ENCODE peak calls at places on chromosomes 2 and 18, in seven cellular contexts. E is neuronal stem cell, Z is IMR-90, N is mesenchymal stem cell, C is H9, X is H1, I is trophoblast cell. U is an unnamed sample.

GRCh38 chr18:9707381-9708056 is 582 bp upstream of the RAB31 start:
- DNase-seq in X (no peak), C (no peak), Z (peak), N (peak), E (no peak), I (peak), U (peak)

GRCh38 chr2:26086155-26086634 is 52.3 kb downstream of the RAB10 start:
- DNase-seq in E (no peak), Z (peak), N (peak), C (no peak), X (no peak), I (no peak), U (no peak)

GRCh38 chr2:181309161-181309560 is 148.0 kb upstream of the ITGA4 start:
- DNase-seq in E (no peak), I (peak), Z (no peak), C (no peak), N (no peak), X (no peak), U (no peak)

GRCh38 chr2:134260726-134261125 is 6.9 kb downstream of the MGAT5 start:
- DNase-seq in X (no peak), C (no peak), E (no peak), I (no peak), Z (peak), N (peak), U (no peak)

GRCh38 chr2:86518498-86518897 is 44.7 kb downstream of the CHMP3 start:
- DNase-seq in N (peak), X (no peak), C (no peak), I (no peak), Z (no peak), E (no peak), U (peak)

GRCh38 chr2:85938456-85938855 is 49.7 kb upstream of the ST3GAL5 start:
- DNase-seq in C (no peak), E (no peak), Z (no peak), N (no peak), X (no peak), I (no peak), U (no peak)

GRCh38 chr2:101175991-101176390 is 24.8 kb upstream of the TBC1D8 start:
- DNase-seq in N (no peak), Z (no peak), C (no peak), I (peak), X (no peak), E (no peak), U (no peak)

GRCh38 chr2:134771313-134771801 is 52.6 kb upstream of the TMEM163 start:
- DNase-seq in C (no peak), E (no peak), X (no peak), N (peak), I (peak), Z (no peak), U (peak)

GRCh38 chr2:215218587-215219577 is 80.5 kb upstream of the ABCA12 start:
- DNase-seq in N (peak), Z (no peak), X (no peak), I (no peak), E (no peak), C (no peak), U (no peak)

GRCh38 chr18:63079114-63079513 is 240.5 kb downstream of the BCL2 start:
- DNase-seq in Z (no peak), N (no peak), E (no peak), X (no peak), I (no peak), C (no peak), U (no peak)

GRCh38 chr2:3127710-3128109 is 249.9 kb downstream of the EIPR1 start:
- DNase-seq in Z (no peak), X (no peak), E (no peak), I (no peak), C (no peak), N (no peak), U (no peak)

GRCh38 chr2:48148841-48149240 is 242.5 kb upstream of the FBXO11 start:
- DNase-seq in E (no peak), C (no peak), Z (no peak), N (peak), X (no peak), I (no peak), U (no peak)

GRCh38 chr18:54388203-54389142 is 30.8 kb downstream of the C18orf54 start:
- DNase-seq in C (peak), N (peak), X (peak), I (peak), E (no peak), Z (peak), U (peak)

GRCh38 chr2:234963785-234964615 is 12.2 kb downstream of the SH3BP4 start:
- DNase-seq in N (peak), X (no peak), Z (peak), C (no peak), I (no peak), E (no peak), U (no peak)

GRCh38 chr2:142220901-142221300 is 90.1 kb upstream of the LRP1B start:
- DNase-seq in Z (no peak), X (no peak), C (no peak), I (no peak), E (no peak), N (peak), U (no peak)

GRCh38 chr18:75161629-75162028 is 47.3 kb downstream of the PTGR3 start:
- DNase-seq in X (no peak), Z (no peak), N (peak), I (peak), E (no peak), C (no peak), U (peak)

GRCh38 chr2:102585704-102586404 is 33.5 kb upstream of the SLC9A2 start:
- DNase-seq in X (no peak), N (no peak), E (no peak), C (no peak), Z (no peak), I (peak), U (peak)

GRCh38 chr2:47617028-47617427 is 165.9 kb upstream of the MSH6 start:
- DNase-seq in I (no peak), C (no peak), N (no peak), E (peak), X (no peak), Z (no peak), U (no peak)

GRCh38 chr2:154195644-154196221 is 324.0 kb downstream of the GALNT13 start:
- DNase-seq in X (no peak), C (no peak), N (no peak), I (no peak), Z (no peak), E (no peak), U (no peak)

GRCh38 chr2:20607446-20607845 is 43.5 kb downstream of the HS1BP3 start:
- DNase-seq in C (no peak), I (no peak), X (no peak), Z (no peak), E (no peak), N (no peak), U (no peak)

GRCh38 chr2:189685540-189686229 is 11.2 kb downstream of the ANKAR start:
- DNase-seq in E (no peak), X (no peak), Z (peak), C (peak), N (peak), I (no peak), U (no peak)

DNA sequence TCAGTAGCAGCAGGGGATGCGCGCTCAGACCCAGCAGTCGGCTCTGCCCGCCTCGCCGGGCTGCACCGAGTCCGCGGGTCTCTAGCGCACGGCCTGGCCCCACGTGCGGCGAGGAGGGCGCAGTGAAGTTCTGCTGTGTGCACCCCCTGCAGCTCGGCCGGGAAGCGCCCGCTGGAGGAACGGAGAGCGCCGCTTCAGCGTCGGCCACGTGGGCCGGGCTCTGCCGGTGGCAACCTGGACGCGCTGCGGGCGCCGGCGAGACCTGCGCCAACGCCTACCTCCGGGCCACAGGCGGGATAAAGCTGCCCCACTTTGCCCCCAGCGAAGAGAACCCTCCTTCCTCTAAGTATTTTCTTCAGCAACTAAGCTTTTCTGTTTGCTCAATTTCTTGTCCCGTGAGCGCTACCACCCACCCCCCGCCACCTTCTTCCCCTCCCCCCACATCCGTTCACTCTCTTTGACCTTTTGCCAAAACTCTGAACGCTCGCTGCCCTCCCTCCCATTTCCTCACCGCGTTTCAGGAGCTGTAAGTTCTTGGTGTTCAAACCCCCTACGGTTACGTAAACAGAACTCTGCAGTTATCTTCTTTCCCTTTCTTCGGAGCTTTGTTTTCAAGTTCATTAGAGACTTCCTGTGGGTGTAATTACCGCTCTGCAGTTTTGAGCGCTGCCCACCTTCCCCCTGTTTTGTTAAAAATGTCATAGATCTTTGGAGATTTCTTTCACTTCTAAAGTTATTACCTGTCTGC is 42.6 kb upstream of the EDAR start:
- DNase-seq in E (no peak), C (peak), Z (peak), N (peak), I (peak), X (peak), U (peak)
- H2BK120ac ChIP-seq in E (no peak), C (no peak), Z (no peak), N (peak), I (no peak), X (no peak), U (no peak)

GRCh38 chr2:8260213-8260612 is 421.6 kb upstream of the ID2 start:
- DNase-seq in N (no peak), Z (no peak), I (no peak), C (no peak), E (no peak), X (no peak), U (peak)
- H2BK120ac ChIP-seq in N (no peak), Z (no peak), I (no peak), C (no peak), E (no peak), X (no peak), U (peak)

GRCh38 chr2:240629419-240629967 is 4.2 kb downstream of the GPR35 start:
- DNase-seq in X (no peak), I (no peak), N (no peak), E (no peak), Z (no peak), C (peak), U (no peak)
- H2BK120ac ChIP-seq in X (no peak), I (no peak), N (no peak), E (no peak), Z (no peak), C (no peak), U (no peak)

GRCh38 chr18:77095356-77096030 is 37.1 kb downstream of the MBP start:
- DNase-seq in X (no peak), N (no peak), I (no peak), C (no peak), E (no peak), Z (no peak), U (no peak)
- H2BK120ac ChIP-seq in X (no peak), N (no peak), I (no peak), C (no peak), E (no peak), Z (no peak), U (no peak)

DNA sequence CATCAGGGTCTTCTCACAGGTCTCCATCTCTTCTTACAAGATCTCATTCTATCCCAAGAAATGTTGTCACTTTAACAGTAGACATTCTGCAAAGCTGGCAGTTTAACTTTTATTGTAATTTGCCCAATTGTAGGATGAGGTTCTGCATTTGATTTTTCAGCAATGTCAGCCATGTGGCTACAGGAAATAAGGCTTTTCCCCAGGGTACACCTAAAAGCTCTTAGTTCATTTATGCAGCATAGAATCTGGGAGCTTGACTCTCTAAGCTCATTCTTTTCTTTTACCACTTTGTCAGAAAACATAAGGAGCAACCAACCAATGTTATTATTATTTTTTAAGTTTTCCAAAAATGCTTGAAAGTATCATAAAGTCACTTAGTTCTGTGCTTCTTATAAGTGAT is 123.4 kb downstream of the CALCRL start:
- DNase-seq in E (no peak), Z (no peak), X (no peak), I (no peak), C (no peak), N (no peak), U (no peak)
- H2BK120ac ChIP-seq in E (no peak), Z (no peak), X (no peak), I (no peak), C (no peak), N (no peak), U (no peak)

DNA sequence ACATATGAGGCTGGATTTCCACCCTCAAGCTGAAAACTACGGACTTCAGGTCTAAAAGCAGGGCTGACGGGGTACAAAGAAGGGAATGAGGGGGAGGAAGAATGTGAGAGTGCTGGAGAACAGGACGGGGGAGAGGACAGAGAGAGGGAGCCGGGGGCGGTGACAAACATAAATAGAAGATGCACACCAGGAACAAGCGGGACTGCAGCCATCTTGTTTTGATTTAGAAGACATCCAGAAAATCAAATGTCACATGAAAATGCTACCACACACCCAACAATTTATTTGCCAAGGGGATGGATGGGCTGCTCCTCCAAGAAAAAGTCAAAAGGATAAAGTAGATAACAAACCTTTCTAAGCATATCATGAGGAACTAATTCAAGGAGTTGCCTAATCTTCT is 59.2 kb upstream of the FHL2 start:
- DNase-seq in Z (no peak), E (no peak), X (no peak), C (no peak), I (no peak), N (no peak), U (no peak)
- H2BK120ac ChIP-seq in Z (no peak), E (no peak), X (no peak), C (no peak), I (no peak), N (no peak), U (no peak)

DNA sequence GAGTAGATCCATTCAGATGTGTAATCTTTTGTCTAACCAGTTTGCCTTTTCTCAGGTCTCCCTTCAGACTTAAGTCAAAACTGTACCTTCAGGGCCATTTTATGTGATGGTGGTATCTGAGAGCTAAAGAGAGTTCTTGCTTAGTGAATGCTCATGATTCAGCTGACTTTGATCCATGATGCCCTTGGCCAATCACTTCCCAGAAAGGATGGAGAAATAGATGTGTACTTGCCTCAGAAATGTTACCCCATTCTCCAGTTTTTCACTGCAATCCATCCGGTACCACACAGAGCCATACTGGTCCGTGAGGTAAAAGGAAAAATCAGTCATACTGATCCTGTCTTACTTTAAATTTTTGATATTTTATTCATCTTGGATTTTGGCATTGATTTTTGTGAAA is 234.8 kb upstream of the PIK3C3 start:
- DNase-seq in E (no peak), X (no peak), I (no peak), C (no peak), N (no peak), Z (no peak), U (no peak)
- H2BK120ac ChIP-seq in E (no peak), X (no peak), I (no peak), C (no peak), N (peak), Z (no peak), U (no peak)

GRCh38 chr2:207969249-207969648 is 56.1 kb downstream of the PLEKHM3 start:
- DNase-seq in N (no peak), I (no peak), X (no peak), Z (no peak), E (no peak), C (no peak), U (no peak)
- H2BK120ac ChIP-seq in N (no peak), I (no peak), X (peak), Z (no peak), E (no peak), C (no peak), U (no peak)

DNA sequence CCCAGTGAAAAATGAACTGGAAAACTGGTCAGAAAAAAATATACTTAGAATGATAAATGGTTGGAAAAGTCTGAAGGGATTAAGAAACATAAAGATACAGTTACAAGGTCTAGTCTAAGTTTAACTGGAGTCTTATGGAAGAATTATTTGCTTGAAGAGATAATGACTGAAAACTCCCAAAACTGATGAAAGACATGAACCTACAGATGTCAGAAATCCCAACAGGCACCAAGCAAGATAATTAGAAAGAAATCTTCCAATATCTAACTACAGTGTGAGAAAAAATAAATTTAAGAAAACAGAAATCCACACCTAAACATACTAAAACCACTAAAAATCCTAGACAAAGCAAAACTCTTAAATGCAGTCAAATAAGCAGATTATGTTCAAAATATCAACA is 19.4 kb downstream of the SS18 start:
- DNase-seq in C (no peak), E (no peak), X (no peak), I (no peak), Z (no peak), N (no peak), U (no peak)
- H2BK120ac ChIP-seq in C (no peak), E (no peak), X (no peak), I (no peak), Z (no peak), N (no peak), U (no peak)

DNA sequence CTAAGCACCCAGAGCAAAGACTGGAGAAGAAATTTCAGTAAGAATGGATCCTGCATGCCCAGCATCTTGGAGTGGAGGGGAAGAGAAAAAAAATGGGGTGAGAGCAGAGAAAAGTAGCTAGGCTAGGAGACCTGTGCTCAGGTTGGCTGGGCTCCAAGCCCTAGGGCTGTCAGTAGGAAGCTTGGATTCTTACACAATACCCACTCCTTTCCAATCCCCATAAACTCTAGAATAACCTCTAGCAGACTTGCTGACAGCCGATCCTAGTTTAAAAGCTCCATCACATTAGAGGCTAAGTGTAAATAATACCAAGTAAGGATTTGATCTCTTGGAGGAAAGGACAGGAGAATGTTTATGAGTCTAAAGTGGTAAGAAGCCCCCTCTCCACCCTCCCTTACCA is 46.2 kb upstream of the NABP1 start:
- DNase-seq in I (peak), C (no peak), E (no peak), N (peak), Z (peak), X (no peak), U (no peak)
- H2BK120ac ChIP-seq in I (no peak), C (no peak), E (no peak), N (no peak), Z (peak), X (no peak), U (no peak)